ENCODE peak calls at places on chromosomes 11 and 22, in nine cellular contexts. One of them, this sample, is unnamed.

GRCh38 chr11:132125855-132126841 is 755.7 kb downstream of the NTM start:
- DNase-seq in GF-D8: no peak
- DNase-seq in stimulated activated CD4-positive, alpha-beta T cell treated with anti-CD3 and anti-CD28 coated beads, Interleukin-12 subunit alpha, Interleukin-12 subunit beta, amount 100 ng/mL, for 4 hours: no peak
- DNase-seq in IMR-90: peak
- DNase-seq in AG09319: no peak
- DNase-seq in frontal cortex: peak
- DNase-seq in transverse colon: no peak
- DNase-seq in naive thymus-derived CD8-positive, alpha-beta T cell: no peak
- DNase-seq in cardiac muscle cell: peak
- DNase-seq in this sample: no peak

GRCh38 chr11:9313648-9314290 is 624 bp downstream of the TMEM41B start:
- DNase-seq in GF-D8: no peak
- DNase-seq in stimulated activated CD4-positive, alpha-beta T cell treated with anti-CD3 and anti-CD28 coated beads, Interleukin-12 subunit alpha, Interleukin-12 subunit beta, amount 100 ng/mL, for 4 hours: peak
- DNase-seq in IMR-90: peak
- DNase-seq in AG09319: no peak
- DNase-seq in frontal cortex: peak
- DNase-seq in transverse colon: peak
- DNase-seq in naive thymus-derived CD8-positive, alpha-beta T cell: no peak
- DNase-seq in cardiac muscle cell: peak
- DNase-seq in this sample: no peak

GRCh38 chr11:46529086-46529905 is 64.5 kb downstream of the AMBRA1 start:
- DNase-seq in GF-D8: no peak
- DNase-seq in stimulated activated CD4-positive, alpha-beta T cell treated with anti-CD3 and anti-CD28 coated beads, Interleukin-12 subunit alpha, Interleukin-12 subunit beta, amount 100 ng/mL, for 4 hours: peak
- DNase-seq in IMR-90: peak
- DNase-seq in AG09319: peak
- DNase-seq in frontal cortex: peak
- DNase-seq in transverse colon: peak
- DNase-seq in naive thymus-derived CD8-positive, alpha-beta T cell: peak
- DNase-seq in cardiac muscle cell: peak
- DNase-seq in this sample: no peak

GRCh38 chr11:35112056-35112845 is 26.7 kb upstream of the CD44 start:
- DNase-seq in GF-D8: no peak
- DNase-seq in stimulated activated CD4-positive, alpha-beta T cell treated with anti-CD3 and anti-CD28 coated beads, Interleukin-12 subunit alpha, Interleukin-12 subunit beta, amount 100 ng/mL, for 4 hours: no peak
- DNase-seq in IMR-90: peak
- DNase-seq in AG09319: no peak
- DNase-seq in frontal cortex: no peak
- DNase-seq in transverse colon: no peak
- DNase-seq in naive thymus-derived CD8-positive, alpha-beta T cell: no peak
- DNase-seq in cardiac muscle cell: no peak
- DNase-seq in this sample: no peak

GRCh38 chr11:117819096-117820040 is 5.2 kb downstream of the FXYD2 start:
- DNase-seq in GF-D8: peak
- DNase-seq in stimulated activated CD4-positive, alpha-beta T cell treated with anti-CD3 and anti-CD28 coated beads, Interleukin-12 subunit alpha, Interleukin-12 subunit beta, amount 100 ng/mL, for 4 hours: no peak
- DNase-seq in IMR-90: peak
- DNase-seq in AG09319: no peak
- DNase-seq in frontal cortex: peak
- DNase-seq in transverse colon: peak
- DNase-seq in naive thymus-derived CD8-positive, alpha-beta T cell: no peak
- DNase-seq in cardiac muscle cell: peak
- DNase-seq in this sample: no peak

GRCh38 chr11:133697161-133697560 is 148.2 kb downstream of the SPATA19 start:
- DNase-seq in GF-D8: no peak
- DNase-seq in stimulated activated CD4-positive, alpha-beta T cell treated with anti-CD3 and anti-CD28 coated beads, Interleukin-12 subunit alpha, Interleukin-12 subunit beta, amount 100 ng/mL, for 4 hours: no peak
- DNase-seq in IMR-90: no peak
- DNase-seq in AG09319: no peak
- DNase-seq in frontal cortex: no peak
- DNase-seq in transverse colon: no peak
- DNase-seq in naive thymus-derived CD8-positive, alpha-beta T cell: no peak
- DNase-seq in cardiac muscle cell: peak
- DNase-seq in this sample: no peak

GRCh38 chr11:69007978-69008381 is 5.1 kb downstream of the MRGPRF start:
- DNase-seq in GF-D8: no peak
- DNase-seq in stimulated activated CD4-positive, alpha-beta T cell treated with anti-CD3 and anti-CD28 coated beads, Interleukin-12 subunit alpha, Interleukin-12 subunit beta, amount 100 ng/mL, for 4 hours: no peak
- DNase-seq in IMR-90: peak
- DNase-seq in AG09319: no peak
- DNase-seq in frontal cortex: no peak
- DNase-seq in transverse colon: no peak
- DNase-seq in naive thymus-derived CD8-positive, alpha-beta T cell: no peak
- DNase-seq in cardiac muscle cell: no peak
- DNase-seq in this sample: no peak

GRCh38 chr11:19984048-19984742 is 176.1 kb downstream of the DBX1 start:
- DNase-seq in GF-D8: no peak
- DNase-seq in stimulated activated CD4-positive, alpha-beta T cell treated with anti-CD3 and anti-CD28 coated beads, Interleukin-12 subunit alpha, Interleukin-12 subunit beta, amount 100 ng/mL, for 4 hours: no peak
- DNase-seq in IMR-90: no peak
- DNase-seq in AG09319: no peak
- DNase-seq in frontal cortex: no peak
- DNase-seq in transverse colon: no peak
- DNase-seq in naive thymus-derived CD8-positive, alpha-beta T cell: no peak
- DNase-seq in cardiac muscle cell: no peak
- DNase-seq in this sample: no peak

GRCh38 chr11:2441171-2441570 is 3.1 kb downstream of the TRPM5 start:
- DNase-seq in GF-D8: no peak
- DNase-seq in stimulated activated CD4-positive, alpha-beta T cell treated with anti-CD3 and anti-CD28 coated beads, Interleukin-12 subunit alpha, Interleukin-12 subunit beta, amount 100 ng/mL, for 4 hours: no peak
- DNase-seq in IMR-90: no peak
- DNase-seq in AG09319: no peak
- DNase-seq in frontal cortex: no peak
- DNase-seq in transverse colon: peak
- DNase-seq in naive thymus-derived CD8-positive, alpha-beta T cell: no peak
- DNase-seq in cardiac muscle cell: no peak
- DNase-seq in this sample: no peak

GRCh38 chr11:3231550-3231850 is 717 bp downstream of the MRGPRE start:
- DNase-seq in GF-D8: no peak
- DNase-seq in stimulated activated CD4-positive, alpha-beta T cell treated with anti-CD3 and anti-CD28 coated beads, Interleukin-12 subunit alpha, Interleukin-12 subunit beta, amount 100 ng/mL, for 4 hours: no peak
- DNase-seq in IMR-90: no peak
- DNase-seq in AG09319: no peak
- DNase-seq in frontal cortex: peak
- DNase-seq in transverse colon: no peak
- DNase-seq in naive thymus-derived CD8-positive, alpha-beta T cell: no peak
- DNase-seq in cardiac muscle cell: no peak
- DNase-seq in this sample: no peak

GRCh38 chr11:112073941-112074811 is at the start of the genes NKAPD1 and PIH1D2:
- DNase-seq in GF-D8: peak
- DNase-seq in stimulated activated CD4-positive, alpha-beta T cell treated with anti-CD3 and anti-CD28 coated beads, Interleukin-12 subunit alpha, Interleukin-12 subunit beta, amount 100 ng/mL, for 4 hours: peak
- DNase-seq in IMR-90: peak
- DNase-seq in AG09319: peak
- DNase-seq in frontal cortex: peak
- DNase-seq in transverse colon: peak
- DNase-seq in naive thymus-derived CD8-positive, alpha-beta T cell: peak
- DNase-seq in cardiac muscle cell: peak
- DNase-seq in this sample: peak

GRCh38 chr11:820655-821512 is 2.2 kb downstream of the PNPLA2 start:
- DNase-seq in GF-D8: no peak
- DNase-seq in stimulated activated CD4-positive, alpha-beta T cell treated with anti-CD3 and anti-CD28 coated beads, Interleukin-12 subunit alpha, Interleukin-12 subunit beta, amount 100 ng/mL, for 4 hours: no peak
- DNase-seq in IMR-90: peak
- DNase-seq in AG09319: no peak
- DNase-seq in frontal cortex: peak
- DNase-seq in transverse colon: peak
- DNase-seq in naive thymus-derived CD8-positive, alpha-beta T cell: no peak
- DNase-seq in cardiac muscle cell: no peak
- DNase-seq in this sample: no peak

GRCh38 chr11:10366568-10367331 is 61.9 kb downstream of the ADM start:
- DNase-seq in GF-D8: peak
- DNase-seq in stimulated activated CD4-positive, alpha-beta T cell treated with anti-CD3 and anti-CD28 coated beads, Interleukin-12 subunit alpha, Interleukin-12 subunit beta, amount 100 ng/mL, for 4 hours: peak
- DNase-seq in IMR-90: peak
- DNase-seq in AG09319: peak
- DNase-seq in frontal cortex: peak
- DNase-seq in transverse colon: peak
- DNase-seq in naive thymus-derived CD8-positive, alpha-beta T cell: peak
- DNase-seq in cardiac muscle cell: peak
- DNase-seq in this sample: peak

GRCh38 chr11:68870470-68870869 is 28.8 kb upstream of the CPT1A start:
- DNase-seq in GF-D8: peak
- DNase-seq in stimulated activated CD4-positive, alpha-beta T cell treated with anti-CD3 and anti-CD28 coated beads, Interleukin-12 subunit alpha, Interleukin-12 subunit beta, amount 100 ng/mL, for 4 hours: no peak
- DNase-seq in IMR-90: no peak
- DNase-seq in AG09319: no peak
- DNase-seq in frontal cortex: no peak
- DNase-seq in transverse colon: no peak
- DNase-seq in naive thymus-derived CD8-positive, alpha-beta T cell: no peak
- DNase-seq in cardiac muscle cell: peak
- DNase-seq in this sample: no peak

GRCh38 chr22:27213766-27214581 is 556.6 kb downstream of the MIAT start:
- DNase-seq in GF-D8: no peak
- DNase-seq in stimulated activated CD4-positive, alpha-beta T cell treated with anti-CD3 and anti-CD28 coated beads, Interleukin-12 subunit alpha, Interleukin-12 subunit beta, amount 100 ng/mL, for 4 hours: no peak
- DNase-seq in IMR-90: peak
- DNase-seq in AG09319: peak
- DNase-seq in frontal cortex: no peak
- DNase-seq in transverse colon: peak
- DNase-seq in naive thymus-derived CD8-positive, alpha-beta T cell: no peak
- DNase-seq in cardiac muscle cell: no peak
- DNase-seq in this sample: peak

GRCh38 chr22:40635940-40636379 is 559 bp downstream of the MRTFA start:
- DNase-seq in GF-D8: no peak
- DNase-seq in stimulated activated CD4-positive, alpha-beta T cell treated with anti-CD3 and anti-CD28 coated beads, Interleukin-12 subunit alpha, Interleukin-12 subunit beta, amount 100 ng/mL, for 4 hours: no peak
- DNase-seq in IMR-90: no peak
- DNase-seq in AG09319: no peak
- DNase-seq in frontal cortex: no peak
- DNase-seq in transverse colon: peak
- DNase-seq in naive thymus-derived CD8-positive, alpha-beta T cell: peak
- DNase-seq in cardiac muscle cell: no peak
- DNase-seq in this sample: no peak

This sample was measured in AG09309.